ENCODE peak calls at places on chromosomes 7 and 10, in nine cellular contexts. R is activated T-cell treated with anti-CD3 and anti-CD28 coated beads for 48 hours, O is MV-4-11, V is fibroblast of lung, U is cerebellar cortex, E is cardiac fibroblast, F is ovary, T is KBM-7, P is neural crest cell. H is an unnamed sample.

GRCh38 chr7:140571537-140572122 is 69.0 kb downstream of the DENND2A start:
- DNase-seq in P (no peak), V (peak; percentile 36), U (no peak), E (no peak), O (no peak), R (no peak), F (no peak), T (no peak), H (no peak)

GRCh38 chr10:117189557-117189956 is 7.7 kb upstream of the KCNK18 start:
- DNase-seq in E (no peak), T (no peak), R (no peak), F (no peak), P (no peak), V (no peak), O (no peak), U (no peak), H (no peak)

GRCh38 chr10:3119796-3120459 is 52.6 kb downstream of the PFKP start:
- DNase-seq in O (no peak), R (no peak), T (no peak), F (no peak), E (peak; percentile 37), V (peak; percentile 19), P (peak; percentile 12), U (no peak), H (peak; percentile 47)

GRCh38 chr10:28300027-28300426 is 2.8 kb downstream of the MPP7 start:
- DNase-seq in F (peak; percentile 23), E (no peak), O (no peak), R (no peak), V (no peak), U (no peak), T (peak; percentile 3), P (no peak), H (peak; percentile 13)

GRCh38 chr10:98380493-98381339 is 34.3 kb downstream of the PYROXD2 start:
- DNase-seq in R (no peak), O (no peak), F (no peak), T (no peak), V (peak; percentile 27), E (no peak), U (no peak), P (no peak), H (no peak)

GRCh38 chr10:68135922-68136718 is 26.8 kb downstream of the MYPN start:
- DNase-seq in E (peak; percentile 66), O (no peak), R (no peak), F (no peak), V (peak; percentile 94), T (no peak), P (no peak), U (peak; percentile 67), H (peak; percentile 64)

GRCh38 chr7:157238087-157238486 is 98.7 kb upstream of the DNAJB6 start:
- DNase-seq in V (no peak), F (no peak), E (no peak), T (no peak), P (peak; percentile 6), R (no peak), O (no peak), U (peak; percentile 9), H (no peak)

GRCh38 chr10:110641256-110641655 is 2.9 kb upstream of the RBM20 start:
- DNase-seq in F (no peak), V (peak; percentile 71), T (no peak), P (no peak), R (peak; percentile 49), O (no peak), U (no peak), E (no peak), H (no peak)

GRCh38 chr7:126727930-126728331 is 524.8 kb downstream of the GRM8 start:
- DNase-seq in O (peak; percentile 82), P (no peak), V (peak; percentile 69), U (no peak), R (no peak), E (peak; percentile 5), F (no peak), T (peak; percentile 30), H (peak; percentile 75)

GRCh38 chr7:47577351-47577919 is 4.5 kb downstream of the TNS3 start:
- DNase-seq in E (no peak), O (peak; percentile 60), R (no peak), V (peak; percentile 56), T (peak; percentile 68), P (no peak), F (peak; percentile 51), U (no peak), H (no peak)

GRCh38 chr10:92760609-92761008 is 70.9 kb downstream of the HHEX start:
- DNase-seq in P (no peak), U (no peak), V (peak; percentile 61), R (no peak), E (peak; percentile 59), T (peak; percentile 38), F (no peak), O (peak; percentile 21), H (peak; percentile 71)

GRCh38 chr7:8035647-8036518 is 67.3 kb downstream of the GLCCI1 start:
- DNase-seq in O (peak; percentile 50), T (peak; percentile 49), U (peak; percentile 55), R (no peak), F (no peak), P (no peak), E (peak; percentile 55), V (peak; percentile 25), H (peak; percentile 76)

GRCh38 chr10:96417432-96417831 is 58.6 kb upstream of the OPALIN start:
- DNase-seq in T (no peak), R (no peak), V (peak; percentile 32), P (no peak), E (no peak), O (peak; percentile 72), U (no peak), F (no peak), H (peak; percentile 25)

GRCh38 chr10:80273523-80274170 is 15.8 kb downstream of the MAT1A start:
- DNase-seq in P (no peak), T (no peak), V (no peak), R (no peak), U (no peak), F (no peak), O (no peak), E (no peak), H (no peak)

GRCh38 chr10:14125564-14125963 is 205.2 kb downstream of the FRMD4A start:
- DNase-seq in O (no peak), V (no peak), F (no peak), R (no peak), T (no peak), P (no peak), E (no peak), U (no peak), H (no peak)

GRCh38 chr7:132270517-132270916 is 305.8 kb downstream of the PLXNA4 start:
- DNase-seq in P (peak; percentile 26), T (peak; percentile 7), R (no peak), V (no peak), O (no peak), F (no peak), E (peak; percentile 28), U (no peak), H (peak; percentile 26)

GRCh38 chr10:114017873-114018272 is 25.8 kb upstream of the ADRB1 start:
- DNase-seq in U (no peak), E (no peak), T (peak; percentile 78), V (no peak), F (no peak), R (no peak), O (no peak), P (no peak), H (no peak)

GRCh38 chr10:422232-422631 is 267.2 kb downstream of the DIP2C start:
- DNase-seq in R (no peak), V (no peak), F (no peak), P (no peak), E (no peak), U (no peak), T (no peak), O (no peak), H (no peak)

GRCh38 chr10:133255323-133255722 is 17.7 kb downstream of the VENTX start:
- DNase-seq in P (no peak), E (no peak), F (no peak), T (no peak), U (no peak), O (no peak), R (no peak), V (no peak), H (no peak)

GRCh38 chr10:11165591-11166543 is 148.2 kb downstream of the CELF2 start:
- DNase-seq in E (peak; percentile 18), F (peak; percentile 75), T (peak; percentile 85), P (peak; percentile 33), O (peak; percentile 75), U (peak; percentile 32), V (peak; percentile 16), R (peak; percentile 54), H (peak; percentile 11)

H was measured in choroid plexus epithelial cell.